ENCODE peak calls at places on chromosomes 16 and 17, in eight cellular contexts. One of them, this sample, is unnamed.

GRCh38 chr17:2776589-2777241 is 19.5 kb upstream of the RAP1GAP2 start:
- DNase-seq in upper lobe of left lung: no peak
- DNase-seq in HAP-1: peak; percentile 72
- DNase-seq in neuronal stem cell: peak; percentile 65
- DNase-seq in mammary epithelial cell: no peak
- DNase-seq in heart left ventricle: no peak
- DNase-seq in GM23248: peak; percentile 11
- DNase-seq in A549: no peak
- DNase-seq in this sample: no peak

GRCh38 chr17:9090641-9091096 is 69.4 kb downstream of the NTN1 start:
- DNase-seq in upper lobe of left lung: peak; percentile 47
- DNase-seq in HAP-1: no peak
- DNase-seq in neuronal stem cell: no peak
- DNase-seq in mammary epithelial cell: no peak
- DNase-seq in heart left ventricle: no peak
- DNase-seq in GM23248: peak; percentile 6
- DNase-seq in A549: no peak
- DNase-seq in this sample: no peak

GRCh38 chr17:46742539-46743270 is 75.8 kb downstream of the WNT3 start:
- DNase-seq in upper lobe of left lung: no peak
- DNase-seq in HAP-1: no peak
- DNase-seq in neuronal stem cell: no peak
- DNase-seq in mammary epithelial cell: peak; percentile 87
- DNase-seq in heart left ventricle: no peak
- DNase-seq in GM23248: peak; percentile 98
- DNase-seq in A549: peak; percentile 84
- DNase-seq in this sample: no peak

GRCh38 chr16:9363520-9363919 is 272.1 kb downstream of the HAPSTR1 start:
- DNase-seq in upper lobe of left lung: no peak
- DNase-seq in HAP-1: no peak
- DNase-seq in neuronal stem cell: no peak
- DNase-seq in mammary epithelial cell: no peak
- DNase-seq in heart left ventricle: no peak
- DNase-seq in GM23248: no peak
- DNase-seq in A549: no peak
- DNase-seq in this sample: no peak

GRCh38 chr17:64599187-64599676 is 62.9 kb downstream of the SMURF2 start:
- DNase-seq in upper lobe of left lung: no peak
- DNase-seq in HAP-1: no peak
- DNase-seq in neuronal stem cell: no peak
- DNase-seq in mammary epithelial cell: no peak
- DNase-seq in heart left ventricle: no peak
- DNase-seq in GM23248: no peak
- DNase-seq in A549: no peak
- DNase-seq in this sample: no peak

GRCh38 chr17:27609606-27610303 is 21.2 kb upstream of the LGALS9 start:
- DNase-seq in upper lobe of left lung: no peak
- DNase-seq in HAP-1: peak; percentile 34
- DNase-seq in neuronal stem cell: no peak
- DNase-seq in mammary epithelial cell: peak; percentile 42
- DNase-seq in heart left ventricle: peak; percentile 63
- DNase-seq in GM23248: peak; percentile 73
- DNase-seq in A549: peak; percentile 53
- DNase-seq in this sample: no peak

GRCh38 chr16:85123891-85124635 is 11.8 kb upstream of the CIBAR2 start:
- DNase-seq in upper lobe of left lung: peak; percentile 90
- DNase-seq in HAP-1: no peak
- DNase-seq in neuronal stem cell: no peak
- DNase-seq in mammary epithelial cell: peak; percentile 71
- DNase-seq in heart left ventricle: peak; percentile 80
- DNase-seq in GM23248: peak; percentile 74
- DNase-seq in A549: peak; percentile 34
- DNase-seq in this sample: no peak

GRCh38 chr16:70289229-70290098 is at the start of gene AARS1:
- DNase-seq in upper lobe of left lung: peak; percentile 96
- DNase-seq in HAP-1: peak; percentile 98
- DNase-seq in neuronal stem cell: peak; percentile 99
- DNase-seq in mammary epithelial cell: peak; percentile 100
- DNase-seq in heart left ventricle: peak; percentile 96
- DNase-seq in GM23248: peak; percentile 99
- DNase-seq in A549: peak; percentile 100
- DNase-seq in this sample: peak; percentile 94

GRCh38 chr17:1047177-1047885 is 50.4 kb downstream of the TIMM22 start:
- DNase-seq in upper lobe of left lung: peak; percentile 73
- DNase-seq in HAP-1: no peak
- DNase-seq in neuronal stem cell: no peak
- DNase-seq in mammary epithelial cell: no peak
- DNase-seq in heart left ventricle: peak; percentile 69
- DNase-seq in GM23248: no peak
- DNase-seq in A549: no peak
- DNase-seq in this sample: no peak

GRCh38 chr17:77316191-77316641 is 175.4 kb downstream of the SEC14L1 start:
- DNase-seq in upper lobe of left lung: no peak
- DNase-seq in HAP-1: no peak
- DNase-seq in neuronal stem cell: no peak
- DNase-seq in mammary epithelial cell: peak; percentile 35
- DNase-seq in heart left ventricle: peak; percentile 62
- DNase-seq in GM23248: peak; percentile 91
- DNase-seq in A549: peak; percentile 54
- DNase-seq in this sample: no peak

GRCh38 chr17:81236784-81237183 is 2.1 kb downstream of the TEPSIN start:
- DNase-seq in upper lobe of left lung: peak; percentile 81
- DNase-seq in HAP-1: no peak
- DNase-seq in neuronal stem cell: no peak
- DNase-seq in mammary epithelial cell: no peak
- DNase-seq in heart left ventricle: no peak
- DNase-seq in GM23248: no peak
- DNase-seq in A549: no peak
- DNase-seq in this sample: no peak

GRCh38 chr17:74012465-74012864 is 191.0 kb upstream of the RPL38 start:
- DNase-seq in upper lobe of left lung: no peak
- DNase-seq in HAP-1: no peak
- DNase-seq in neuronal stem cell: no peak
- DNase-seq in mammary epithelial cell: no peak
- DNase-seq in heart left ventricle: no peak
- DNase-seq in GM23248: no peak
- DNase-seq in A549: no peak
- DNase-seq in this sample: no peak

GRCh38 chr17:7042507-7043194 is 1.2 kb downstream of the SLC16A11 start:
- DNase-seq in upper lobe of left lung: peak; percentile 84
- DNase-seq in HAP-1: no peak
- DNase-seq in neuronal stem cell: no peak
- DNase-seq in mammary epithelial cell: no peak
- DNase-seq in heart left ventricle: peak; percentile 75
- DNase-seq in GM23248: no peak
- DNase-seq in A549: no peak
- DNase-seq in this sample: peak; percentile 26

DNA sequence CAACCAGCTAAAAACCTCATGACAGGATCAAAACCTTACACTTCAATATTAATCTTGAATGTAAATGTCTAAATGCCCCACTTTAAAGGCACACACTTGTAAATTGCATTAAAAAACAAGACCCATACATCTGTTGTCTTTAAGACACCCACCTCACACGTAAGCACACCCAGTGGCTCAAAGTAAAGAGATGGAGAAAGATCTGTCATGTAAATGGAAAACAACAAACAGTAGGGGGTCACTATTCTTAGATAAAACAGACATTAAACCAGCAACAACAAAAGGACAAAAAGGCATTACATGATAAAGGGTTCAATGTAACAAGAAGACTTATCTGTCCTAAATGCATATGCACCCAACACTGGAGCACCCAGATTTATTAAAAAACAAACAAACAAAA is 35.6 kb downstream of the SDR42E1 start:
- DNase-seq in upper lobe of left lung: no peak
- DNase-seq in HAP-1: no peak
- DNase-seq in neuronal stem cell: no peak
- DNase-seq in mammary epithelial cell: no peak
- DNase-seq in heart left ventricle: no peak
- DNase-seq in GM23248: no peak
- DNase-seq in A549: no peak
- DNase-seq in this sample: no peak
- H3K9me3 ChIP-seq in upper lobe of left lung: no peaks in the 10 kb centered on the region
- H3K9me3 ChIP-seq in HAP-1: no peaks in the 10 kb centered on the region
- H3K9me3 ChIP-seq in neuronal stem cell: no peaks in the 10 kb centered on the region
- H3K9me3 ChIP-seq in mammary epithelial cell: peaks cover 8% of the 10 kb centered on the region
- H3K9me3 ChIP-seq in heart left ventricle: peaks cover 38% of the 10 kb centered on the region
- H3K9me3 ChIP-seq in GM23248: peaks cover 6% of the 10 kb centered on the region
- H3K9me3 ChIP-seq in A549: peaks cover 9% of the 10 kb centered on the region
- H3K9me3 ChIP-seq in this sample: peaks cover 4% of the 10 kb centered on the region

GRCh38 chr17:70562137-70562536 is 392.8 kb downstream of the KCNJ2 start:
- DNase-seq in upper lobe of left lung: no peak
- DNase-seq in HAP-1: no peak
- DNase-seq in neuronal stem cell: no peak
- DNase-seq in mammary epithelial cell: no peak
- DNase-seq in heart left ventricle: no peak
- DNase-seq in GM23248: no peak
- DNase-seq in A549: no peak
- DNase-seq in this sample: no peak
- H3K9me3 ChIP-seq in upper lobe of left lung: no peaks in the 10 kb centered on the region
- H3K9me3 ChIP-seq in HAP-1: no peaks in the 10 kb centered on the region
- H3K9me3 ChIP-seq in neuronal stem cell: no peaks in the 10 kb centered on the region
- H3K9me3 ChIP-seq in mammary epithelial cell: no peaks in the 10 kb centered on the region
- H3K9me3 ChIP-seq in heart left ventricle: no peaks in the 10 kb centered on the region
- H3K9me3 ChIP-seq in GM23248: no peaks in the 10 kb centered on the region
- H3K9me3 ChIP-seq in A549: no peaks in the 10 kb centered on the region
- H3K9me3 ChIP-seq in this sample: no peaks in the 10 kb centered on the region

DNA sequence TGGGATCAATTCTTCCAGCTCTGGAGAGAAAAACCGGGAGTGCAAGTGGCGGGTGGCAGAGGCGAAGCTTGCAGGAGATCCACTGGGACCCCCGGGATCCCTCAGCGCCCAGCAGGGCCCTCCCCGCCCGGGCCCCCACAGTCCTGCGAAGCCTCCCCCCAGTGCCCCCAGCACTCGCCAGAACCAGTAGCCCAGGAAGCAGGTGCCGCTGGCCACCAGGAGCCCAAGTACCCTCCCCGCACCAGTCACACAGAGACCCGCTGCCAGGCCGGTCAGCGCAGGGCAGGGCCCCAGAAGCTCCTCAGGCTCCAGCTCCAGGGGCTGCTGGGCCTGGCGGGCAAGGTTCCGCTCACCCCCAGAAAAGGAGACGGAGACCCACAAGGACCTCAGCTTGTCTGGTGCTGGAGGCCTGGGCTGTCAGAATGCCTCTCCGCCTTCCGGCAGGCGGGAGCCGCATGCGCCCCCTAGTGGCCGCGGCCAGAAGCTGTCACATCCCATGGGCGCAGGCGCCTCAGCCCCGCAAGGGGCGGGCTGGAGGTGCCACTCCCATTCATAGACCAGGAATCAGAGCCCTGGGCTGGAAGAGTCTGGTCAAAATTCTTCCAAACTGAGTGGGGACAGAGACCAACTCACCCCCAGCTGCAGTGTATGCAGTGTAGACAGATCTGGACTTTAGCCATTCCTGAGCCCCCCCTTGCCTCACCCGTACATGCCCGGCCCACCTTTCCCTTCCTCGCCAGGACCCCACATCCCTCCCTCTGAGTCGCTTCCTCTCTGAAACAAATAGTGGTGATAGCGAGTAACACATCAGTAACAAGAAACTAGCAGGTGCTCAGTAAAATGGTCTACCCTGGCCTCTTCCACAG is 1002.3 kb downstream of the KCNJ18 start:
- DNase-seq in upper lobe of left lung: peak; percentile 67
- DNase-seq in HAP-1: no peak
- DNase-seq in neuronal stem cell: no peak
- DNase-seq in mammary epithelial cell: no peak
- DNase-seq in heart left ventricle: no peak
- DNase-seq in GM23248: no peak
- DNase-seq in A549: peak; percentile 29
- DNase-seq in this sample: no peak
- H3K9me3 ChIP-seq in upper lobe of left lung: no peaks in the 10 kb centered on the region
- H3K9me3 ChIP-seq in HAP-1: no peaks in the 10 kb centered on the region
- H3K9me3 ChIP-seq in neuronal stem cell: no peaks in the 10 kb centered on the region
- H3K9me3 ChIP-seq in mammary epithelial cell: peaks cover 37% of the 10 kb centered on the region
- H3K9me3 ChIP-seq in heart left ventricle: peaks cover 28% of the 10 kb centered on the region
- H3K9me3 ChIP-seq in GM23248: no peaks in the 10 kb centered on the region
- H3K9me3 ChIP-seq in A549: peaks cover 16% of the 10 kb centered on the region
- H3K9me3 ChIP-seq in this sample: no peaks in the 10 kb centered on the region

DNA sequence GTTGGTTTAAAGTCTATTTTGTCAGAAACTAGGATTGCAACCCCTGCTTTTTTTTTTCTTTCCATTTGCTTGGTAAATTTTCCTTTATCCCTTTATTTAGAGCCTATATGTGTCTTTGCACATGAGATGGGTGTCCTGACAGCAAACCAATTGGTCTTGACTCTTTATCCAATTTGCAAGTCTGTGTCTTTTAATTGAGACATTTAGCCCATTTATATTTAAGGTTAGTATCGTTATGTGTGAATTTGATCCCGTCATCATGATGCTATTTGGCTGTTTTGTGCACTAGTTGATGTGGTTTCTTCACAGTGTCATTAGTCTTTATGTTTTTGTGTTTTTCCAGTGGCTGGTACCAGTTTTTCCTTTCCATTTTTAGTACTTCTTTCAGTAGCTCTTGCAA is 127.7 kb upstream of the ZNF267 start:
- DNase-seq in upper lobe of left lung: no peak
- DNase-seq in HAP-1: no peak
- DNase-seq in neuronal stem cell: no peak
- DNase-seq in mammary epithelial cell: no peak
- DNase-seq in heart left ventricle: no peak
- DNase-seq in GM23248: no peak
- DNase-seq in A549: no peak
- DNase-seq in this sample: no peak
- H3K9me3 ChIP-seq in upper lobe of left lung: peaks cover 70% of the 10 kb centered on the region
- H3K9me3 ChIP-seq in HAP-1: peaks cover 8% of the 10 kb centered on the region
- H3K9me3 ChIP-seq in neuronal stem cell: peaks cover 74% of the 10 kb centered on the region
- H3K9me3 ChIP-seq in mammary epithelial cell: peaks cover 41% of the 10 kb centered on the region
- H3K9me3 ChIP-seq in heart left ventricle: peaks cover 99% of the 10 kb centered on the region
- H3K9me3 ChIP-seq in GM23248: peaks cover 17% of the 10 kb centered on the region
- H3K9me3 ChIP-seq in A549: peaks cover 53% of the 10 kb centered on the region
- H3K9me3 ChIP-seq in this sample: peaks cover 37% of the 10 kb centered on the region